ENCODE peak calls at places on chromosomes 3 and 15, in nine cellular contexts. T, C, Z, Y, J, D, R, N and X are unnamed samples.

GRCh38 chr3:8990266-8991215 is 27.3 kb upstream of the RAD18 start:
- DNase-seq in Y (no peak), T (no peak), D (no peak), N (no peak), J (peak), Z (no peak), R (peak), C (peak), X (peak)

GRCh38 chr3:14548321-14548729 is 8.2 kb upstream of the GRIP2 start:
- DNase-seq in D (no peak), Y (peak), J (peak), C (peak), R (peak), N (peak), T (no peak), Z (peak), X (no peak)

GRCh38 chr15:62165029-62165792 is at the start of gene C2CD4B:
- DNase-seq in Z (peak), N (no peak), C (no peak), T (peak), J (no peak), D (peak), Y (peak), R (no peak), X (no peak)

GRCh38 chr3:46558184-46559029 is 7.7 kb downstream of the LRRC2 start:
- DNase-seq in J (peak), R (peak), D (peak), T (peak), Y (peak), C (peak), Z (peak), N (peak), X (no peak)

GRCh38 chr3:41961061-41961749 is 698 bp downstream of the ULK4 start:
- DNase-seq in R (peak), C (peak), Z (peak), T (peak), N (peak), Y (peak), D (peak), J (peak), X (peak)

GRCh38 chr3:186070996-186071395 is 37.9 kb downstream of the ETV5 start:
- DNase-seq in R (no peak), N (no peak), D (no peak), Y (no peak), J (peak), C (peak), Z (no peak), T (no peak), X (no peak)

GRCh38 chr3:192571197-192571791 is 156.0 kb downstream of the FGF12 start:
- DNase-seq in D (peak), Y (peak), N (peak), Z (no peak), R (peak), J (peak), C (peak), T (no peak), X (peak)

GRCh38 chr3:160704006-160704405 is 27.0 kb downstream of the ARL14 start:
- DNase-seq in R (peak), T (no peak), Z (no peak), N (no peak), Y (no peak), D (no peak), C (no peak), J (no peak), X (no peak)

GRCh38 chr3:37229740-37230139 is 55.4 kb upstream of the LRRFIP2 start:
- DNase-seq in C (no peak), R (no peak), J (no peak), Z (no peak), N (no peak), D (no peak), T (no peak), Y (peak), X (no peak)

GRCh38 chr3:184229424-184230080 is at the start of gene VWA5B2:
- DNase-seq in Z (peak), C (no peak), R (peak), N (peak), Y (peak), T (no peak), D (peak), J (peak), X (no peak)
- TF ChIP-seq CTCF in Z (no peak), C (no peak), R (no peak), N (no peak), Y (peak), T (no peak), D (peak), J (no peak), X (no peak)

DNA sequence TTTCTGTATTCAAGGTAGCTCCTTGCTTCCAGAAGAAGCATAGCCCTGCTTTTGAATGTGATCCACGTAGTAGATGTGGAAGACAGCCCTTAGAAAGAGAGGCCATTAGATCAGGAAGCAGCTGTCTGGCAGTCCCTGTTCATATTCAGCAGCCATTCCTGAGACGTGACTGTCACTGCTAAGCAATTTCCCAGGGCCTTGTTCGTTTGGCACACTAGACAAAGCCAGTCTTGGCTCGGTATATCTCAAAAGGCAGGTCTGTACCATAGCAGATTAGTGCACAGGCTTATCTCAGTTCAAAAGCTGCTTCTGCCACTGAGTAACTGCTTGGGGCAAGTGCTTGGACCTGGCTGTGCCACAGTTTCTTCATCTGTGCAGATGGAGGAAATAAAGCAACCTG is 287.8 kb upstream of the MCTP2 start:
- DNase-seq in Y (no peak), D (no peak), C (no peak), Z (no peak), R (peak), J (peak), T (no peak), N (no peak), X (no peak)
- TF ChIP-seq CTCF in Y (no peak), D (no peak), C (no peak), Z (no peak), R (no peak), J (no peak), T (no peak), N (no peak), X (no peak)

GRCh38 chr15:69305204-69305931 is 6.7 kb downstream of the PAQR5 start:
- DNase-seq in C (peak), Z (no peak), N (peak), D (no peak), Y (no peak), R (peak), J (peak), T (no peak), X (no peak)

GRCh38 chr15:69302929-69303328 is 4.2 kb downstream of the PAQR5 start:
- DNase-seq in N (no peak), J (no peak), Z (no peak), D (no peak), T (no peak), C (no peak), Y (no peak), R (no peak), X (no peak)

GRCh38 chr15:69305933-69306568 is 7.3 kb downstream of the PAQR5 start:
- DNase-seq in Z (no peak), C (no peak), N (no peak), D (no peak), J (no peak), Y (no peak), R (peak), T (no peak), X (no peak)

GRCh38 chr15:69304176-69304533 is 5.4 kb downstream of the PAQR5 start:
- DNase-seq in Y (no peak), C (peak), Z (no peak), R (peak), T (no peak), D (no peak), J (peak), N (peak), X (no peak)

DNA sequence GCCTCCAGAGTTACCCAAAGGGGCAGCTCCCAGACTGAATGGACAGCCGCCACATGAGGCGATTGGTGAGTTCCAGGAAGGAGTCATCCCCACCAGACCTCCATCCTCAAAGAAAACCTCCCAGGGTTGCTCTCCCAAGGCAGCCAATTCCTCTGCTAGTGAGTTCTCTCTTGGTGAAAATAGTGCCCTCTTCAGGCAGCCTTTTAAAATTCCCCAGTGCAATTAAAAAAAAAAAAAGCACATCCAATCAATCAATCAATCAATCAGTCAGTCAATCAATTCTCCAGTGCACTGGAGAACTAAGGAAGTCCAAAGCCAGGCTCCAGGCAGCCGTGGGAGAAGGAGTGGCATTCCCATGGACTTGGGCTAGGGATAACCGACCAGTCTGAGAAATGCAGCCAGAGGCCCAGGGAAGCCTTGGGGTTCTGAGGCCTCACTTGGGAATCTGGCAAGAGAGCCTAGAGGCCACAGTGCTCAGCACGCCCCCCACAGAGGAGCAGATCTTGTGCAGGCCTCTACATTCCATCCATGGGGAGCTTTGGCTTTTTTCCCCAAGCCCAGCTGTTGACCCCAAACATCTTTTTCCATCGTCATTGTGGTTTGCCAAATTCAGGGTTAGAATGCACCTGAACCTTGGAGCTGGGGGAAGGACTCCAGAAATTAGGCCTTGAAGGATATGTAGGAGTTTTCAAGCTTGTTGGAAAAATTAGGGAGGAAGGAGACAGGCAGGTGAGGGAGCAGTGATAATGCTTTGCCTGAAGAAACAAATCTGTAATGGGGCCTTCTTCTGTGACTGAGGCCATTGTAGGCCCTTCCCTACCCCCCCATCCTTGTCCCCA is 4.8 kb downstream of the PAQR5 start:
- DNase-seq in Z (no peak), D (no peak), T (no peak), C (peak), J (peak), R (peak), N (peak), Y (no peak), X (no peak)
- TF ChIP-seq CTCF in Z (peak), D (peak), T (no peak), C (peak), J (peak), R (no peak), N (peak), Y (no peak), X (no peak)

GRCh38 chr3:135966349-135966695 is 794 bp downstream of the PPP2R3A start:
- DNase-seq in Z (peak), D (no peak), Y (no peak), T (no peak), R (no peak), C (peak), J (no peak), N (no peak), X (no peak)

GRCh38 chr3:135970500-135971116 is 5.1 kb downstream of the PPP2R3A start:
- DNase-seq in T (no peak), R (peak), D (no peak), N (peak), J (peak), Y (no peak), C (peak), Z (no peak), X (no peak)

GRCh38 chr3:135965506-135966348 is at the start of gene PPP2R3A:
- DNase-seq in D (peak), N (peak), Z (peak), R (peak), C (peak), Y (peak), J (peak), T (peak), X (peak)

GRCh38 chr3:135966875-135967274 is 1.3 kb downstream of the PPP2R3A start:
- DNase-seq in C (no peak), T (no peak), R (no peak), N (no peak), D (no peak), Z (no peak), Y (no peak), J (no peak), X (no peak)

DNA sequence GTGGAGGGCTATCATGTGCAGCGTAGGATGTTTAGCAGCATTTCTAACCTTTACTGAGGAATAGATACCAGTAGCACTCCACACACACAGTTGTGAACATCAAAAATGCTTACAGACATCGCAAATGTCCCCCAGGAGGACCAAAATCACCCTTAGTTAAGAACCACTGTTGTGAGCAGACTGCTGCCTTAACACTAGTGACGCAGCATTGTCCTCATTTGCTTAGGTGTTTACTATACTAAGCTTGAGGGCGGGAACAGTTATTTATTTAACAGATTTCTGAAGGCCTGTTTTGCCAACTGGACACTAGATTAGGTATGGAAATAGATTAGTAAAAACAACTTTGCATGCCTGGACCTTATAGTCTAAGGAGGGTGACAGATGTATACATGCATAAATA is 2.3 kb downstream of the PPP2R3A start:
- DNase-seq in Y (no peak), C (no peak), J (no peak), Z (no peak), T (no peak), D (no peak), N (no peak), R (no peak), X (no peak)
- TF ChIP-seq CTCF in Y (no peak), C (no peak), J (no peak), Z (no peak), T (no peak), D (no peak), N (no peak), R (no peak), X (no peak)

DNA sequence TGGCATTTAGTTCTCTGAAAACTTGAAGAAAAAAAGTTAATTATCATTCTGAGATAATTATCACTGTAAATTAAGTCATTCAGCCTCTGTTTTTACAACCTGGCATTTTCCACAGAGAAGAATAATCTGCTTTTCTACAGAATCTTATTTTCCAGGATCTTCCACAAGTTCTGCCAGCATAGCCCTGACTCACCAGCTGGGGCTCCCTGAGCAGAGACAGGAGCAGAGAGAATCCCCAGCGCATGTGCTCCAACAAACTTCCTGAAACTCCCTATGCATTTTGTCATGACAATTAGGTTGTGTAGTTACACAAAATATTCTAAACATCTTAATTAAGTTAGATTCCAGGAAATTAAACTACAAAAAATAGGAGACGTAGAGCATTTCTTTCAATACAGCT is 32.1 kb upstream of the TMEM207 start:
- DNase-seq in T (no peak), Z (no peak), D (no peak), R (peak), N (no peak), J (no peak), Y (no peak), C (peak), X (no peak)
- TF ChIP-seq CTCF in T (no peak), Z (no peak), D (no peak), R (no peak), N (no peak), J (peak), Y (no peak), C (peak), X (no peak)

GRCh38 chr3:151008699-151009098 is 36.2 kb upstream of the CLRN1 start:
- DNase-seq in J (peak), D (no peak), Z (no peak), Y (no peak), N (peak), R (peak), T (no peak), C (peak), X (no peak)
- TF ChIP-seq CTCF in J (peak), D (no peak), Z (no peak), Y (no peak), N (peak), R (peak), T (no peak), C (peak), X (no peak)

DNA sequence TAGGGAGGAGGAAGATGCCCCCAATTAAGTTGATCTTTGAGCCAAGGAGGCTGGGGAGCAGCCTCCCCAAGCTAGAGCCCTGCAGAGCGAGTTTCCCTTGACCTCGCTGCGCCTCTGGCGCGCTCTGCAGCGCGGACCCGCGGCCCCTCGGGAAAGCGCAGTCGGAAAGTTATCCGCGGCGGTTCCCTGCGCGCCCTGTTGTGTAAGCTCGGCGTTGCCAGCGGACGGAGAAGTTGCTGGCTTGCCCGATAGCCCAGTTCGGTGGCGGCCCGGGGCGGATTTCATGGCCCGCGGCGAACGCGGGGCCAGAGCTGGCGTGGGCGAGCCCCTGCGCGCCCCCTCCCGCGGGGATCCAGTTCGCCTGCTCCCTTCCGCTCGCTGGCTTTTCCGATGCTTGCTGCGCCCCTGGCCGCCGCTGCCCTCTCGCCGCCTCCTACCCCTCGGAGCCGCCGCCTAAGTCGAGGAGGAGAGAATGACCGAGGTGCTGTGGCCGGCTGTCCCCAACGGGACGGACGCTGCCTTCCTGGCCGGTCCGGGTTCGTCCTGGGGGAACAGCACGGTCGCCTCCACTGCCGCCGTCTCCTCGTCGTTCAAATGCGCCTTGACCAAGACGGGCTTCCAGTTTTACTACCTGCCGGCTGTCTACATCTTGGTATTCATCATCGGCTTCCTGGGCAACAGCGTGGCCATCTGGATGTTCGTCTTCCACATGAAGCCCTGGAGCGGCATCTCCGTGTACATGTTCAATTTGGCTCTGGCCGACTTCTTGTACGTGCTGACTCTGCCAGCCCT is 576 bp downstream of the P2RY1 start:
- DNase-seq in T (peak), R (peak), D (no peak), Z (peak), C (peak), N (peak), J (peak), Y (peak), X (peak)
- TF ChIP-seq CTCF in T (no peak), R (peak), D (peak), Z (no peak), C (peak), N (peak), J (peak), Y (no peak), X (no peak)

GRCh38 chr3:113247664-113248458 is 36.5 kb downstream of the BOC start:
- DNase-seq in N (no peak), D (no peak), T (no peak), J (peak), Y (no peak), C (peak), R (no peak), Z (no peak), X (no peak)

GRCh38 chr3:113249601-113250000 is 38.2 kb downstream of the BOC start:
- DNase-seq in T (no peak), J (no peak), Z (no peak), Y (no peak), R (peak), C (peak), N (no peak), D (no peak), X (no peak)

GRCh38 chr3:113249111-113249510 is 37.8 kb downstream of the BOC start:
- DNase-seq in Z (no peak), T (no peak), Y (no peak), J (peak), D (no peak), N (peak), R (peak), C (peak), X (no peak)

GRCh38 chr3:113245775-113246174 is 34.4 kb downstream of the BOC start:
- DNase-seq in R (peak), Y (no peak), Z (no peak), J (peak), D (no peak), C (peak), N (no peak), T (no peak), X (no peak)

GRCh38 chr3:113247051-113247450 is 35.7 kb downstream of the BOC start:
- DNase-seq in C (no peak), Z (no peak), D (no peak), T (no peak), N (no peak), J (no peak), R (no peak), Y (no peak), X (no peak)
- TF ChIP-seq CTCF in C (no peak), Z (no peak), D (no peak), T (no peak), N (no peak), J (no peak), R (no peak), Y (no peak), X (no peak)

GRCh38 chr15:65084500-65085206 is 8.1 kb downstream of the KBTBD13 start:
- DNase-seq in R (peak), N (no peak), J (no peak), T (no peak), D (no peak), Z (no peak), C (no peak), Y (no peak), X (no peak)

GRCh38 chr15:65085207-65085753 is 8.7 kb downstream of the KBTBD13 start:
- DNase-seq in Z (no peak), T (no peak), N (no peak), J (no peak), R (no peak), C (no peak), Y (no peak), D (no peak), X (peak)

GRCh38 chr15:65087411-65087810 is 10.9 kb downstream of the KBTBD13 start:
- DNase-seq in Z (no peak), T (no peak), J (no peak), N (no peak), D (no peak), R (no peak), Y (no peak), C (no peak), X (no peak)

GRCh38 chr15:65086680-65087111 is 10.2 kb downstream of the KBTBD13 start:
- DNase-seq in J (no peak), T (no peak), Z (no peak), Y (no peak), C (no peak), N (no peak), R (no peak), D (no peak), X (no peak)

DNA sequence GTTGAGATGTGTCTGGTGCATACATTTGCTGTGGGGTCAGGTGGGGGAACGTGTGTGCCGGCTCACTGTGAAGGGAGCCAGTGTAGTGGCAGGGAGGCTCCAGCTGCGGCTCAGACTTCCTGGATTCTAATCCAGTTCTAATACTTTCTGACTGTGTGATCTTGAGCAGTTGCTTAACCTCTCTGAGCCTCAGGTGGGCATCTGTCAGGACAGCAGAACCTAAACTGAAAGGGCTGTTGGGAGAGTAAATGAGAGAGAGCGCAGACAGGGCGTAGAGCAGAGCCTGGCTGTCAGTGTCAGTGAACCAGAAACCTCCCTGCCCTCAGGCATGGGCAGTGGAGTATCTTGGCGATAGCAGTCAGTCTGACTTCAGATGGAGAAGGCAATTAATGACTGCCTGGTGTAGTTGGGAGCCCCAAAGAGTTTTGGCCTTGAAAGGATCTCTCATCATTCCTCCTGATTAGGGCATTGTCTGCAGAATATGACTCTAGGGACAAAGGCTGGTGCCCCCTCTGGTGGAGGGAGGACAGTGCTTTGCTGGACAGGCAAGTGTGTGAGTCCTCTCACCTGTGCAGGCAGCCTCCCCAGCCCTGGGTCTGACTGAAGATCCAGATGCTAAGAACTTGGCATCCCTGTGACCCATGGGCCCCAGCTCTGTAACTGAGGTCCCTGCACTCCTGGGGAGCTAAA is 9.6 kb downstream of the KBTBD13 start:
- DNase-seq in J (no peak), D (no peak), C (no peak), Z (peak), T (no peak), N (peak), Y (peak), R (no peak), X (no peak)
- TF ChIP-seq CTCF in J (peak), D (peak), C (peak), Z (peak), T (no peak), N (peak), Y (no peak), R (peak), X (no peak)